ENCODE peak calls at places on chromosomes 13 and 19, in five cellular contexts. G, X, T, A and B are unnamed samples.

GRCh38 chr13:72662548-72662947 is 64.9 kb downstream of the MZT1 start:
- DNase-seq in G (no peak), X (no peak), T (peak), A (no peak), B (no peak)

GRCh38 chr13:77584111-77584510 is 48.6 kb downstream of the SCEL start:
- DNase-seq in G (no peak), X (no peak), T (no peak), A (no peak), B (no peak)

GRCh38 chr19:32464279-32464678 is 58.7 kb downstream of the DPY19L3 start:
- DNase-seq in G (no peak), X (no peak), T (peak), A (no peak), B (peak)

GRCh38 chr19:21328402-21328801 is 808 bp downstream of the ZNF708 start:
- DNase-seq in G (no peak), X (peak), T (no peak), A (no peak), B (no peak)

GRCh38 chr13:39259371-39259770 is 221.1 kb downstream of the NHLRC3 start:
- DNase-seq in G (no peak), X (no peak), T (no peak), A (no peak), B (no peak)

GRCh38 chr13:20945952-20946383 is 43.4 kb upstream of the XPO4 start:
- DNase-seq in G (no peak), X (peak), T (no peak), A (no peak), B (peak)

GRCh38 chr13:34931572-34931971 is 10.5 kb upstream of the NBEA start:
- DNase-seq in G (peak), X (no peak), T (no peak), A (no peak), B (peak)

GRCh38 chr13:103883152-103883551 is 816.9 kb upstream of the SLC10A2 start:
- DNase-seq in G (peak), X (peak), T (peak), A (peak), B (peak)

GRCh38 chr19:5170329-5170745 is 170.3 kb downstream of the PTPRS start:
- DNase-seq in G (no peak), X (no peak), T (no peak), A (no peak), B (no peak)

GRCh38 chr19:6753178-6754031 is 13.8 kb downstream of the SH2D3A start:
- DNase-seq in G (no peak), X (peak), T (peak), A (no peak), B (peak)

GRCh38 chr13:42022796-42023493 is 25.5 kb upstream of the DGKH start:
- DNase-seq in G (no peak), X (peak), T (no peak), A (no peak), B (peak)

GRCh38 chr19:52734893-52735661 is at the start of gene ZNF611:
- DNase-seq in G (peak), X (peak), T (peak), A (peak), B (peak)

GRCh38 chr19:16949496-16950023 is 60.8 kb downstream of the F2RL3 start:
- DNase-seq in G (no peak), X (no peak), T (no peak), A (no peak), B (no peak)

GRCh38 chr13:106597190-106597589 is 29.3 kb upstream of the ARGLU1 start:
- DNase-seq in G (no peak), X (no peak), T (no peak), A (no peak), B (peak)

GRCh38 chr19:52993342-52994178 is 20.2 kb upstream of the ERVV-1 start:
- DNase-seq in G (peak), X (peak), T (peak), A (no peak), B (peak)

GRCh38 chr13:41652735-41653361 is 195.5 kb downstream of the RGCC start:
- DNase-seq in G (no peak), X (peak), T (peak), A (no peak), B (peak)

GRCh38 chr19:21693399-21693798 is 74.0 kb downstream of the ZNF100 start:
- DNase-seq in G (no peak), X (no peak), T (no peak), A (no peak), B (no peak)

GRCh38 chr19:18657590-18658365 is 20.9 kb downstream of the KLHL26 start:
- DNase-seq in G (peak), X (peak), T (peak), A (no peak), B (peak)

GRCh38 chr19:58003153-58003828 is 671 bp upstream of the ZNF606 start:
- DNase-seq in G (no peak), X (no peak), T (peak), A (no peak), B (peak)

GRCh38 chr13:73268306-73268705 is 209.5 kb downstream of the KLF5 start:
- DNase-seq in G (peak), X (no peak), T (peak), A (peak), B (peak)

GRCh38 chr19:54388001-54388802 is 23.5 kb upstream of the LAIR1 start:
- DNase-seq in G (no peak), X (no peak), T (no peak), A (no peak), B (no peak)

GRCh38 chr19:54009440-54009839 is 18.0 kb downstream of the CACNG6 start:
- DNase-seq in G (no peak), X (no peak), T (no peak), A (no peak), B (no peak)

GRCh38 chr13:95288899-95289500 is 12.3 kb downstream of the ABCC4 start:
- DNase-seq in G (no peak), X (no peak), T (no peak), A (no peak), B (no peak)

GRCh38 chr13:78742659-78743058 is 83.7 kb upstream of the OBI1 start:
- DNase-seq in G (no peak), X (peak), T (no peak), A (no peak), B (no peak)

GRCh38 chr13:76939215-76939614 is 9.1 kb upstream of the ACOD1 start:
- DNase-seq in G (no peak), X (no peak), T (peak), A (no peak), B (peak)

GRCh38 chr19:40165362-40165937 is 25.8 kb upstream of the MAP3K10 start:
- DNase-seq in G (no peak), X (peak), T (peak), A (no peak), B (peak)

GRCh38 chr19:28406237-28406596 is 806.7 kb downstream of the UQCRFS1 start:
- DNase-seq in G (no peak), X (no peak), T (no peak), A (no peak), B (no peak)

GRCh38 chr19:13670846-13671245 is 93.5 kb upstream of the MRI1 start:
- DNase-seq in G (no peak), X (no peak), T (no peak), A (no peak), B (no peak)